ENCODE peak calls at places on chromosomes 5 and 9, in five cellular contexts. One of them, this sample, is unnamed.

GRCh38 chr5:172219296-172219695 is 25.3 kb downstream of the EFCAB9 start:
- DNase-seq in Panc1: no peak
- DNase-seq in HCT116: no peak
- DNase-seq in uterus: no peak
- DNase-seq in kidney: no peak
- DNase-seq in this sample: no peak

GRCh38 chr5:14760548-14761002 is 96.1 kb downstream of the OTULIN start:
- DNase-seq in Panc1: no peak
- DNase-seq in uterus: no peak
- DNase-seq in HCT116: no peak
- DNase-seq in kidney: no peak
- DNase-seq in this sample: no peak

GRCh38 chr9:20276762-20277161 is 345.5 kb downstream of the MLLT3 start:
- DNase-seq in kidney: no peak
- DNase-seq in uterus: no peak
- DNase-seq in Panc1: no peak
- DNase-seq in HCT116: no peak
- DNase-seq in this sample: no peak

GRCh38 chr5:80688648-80689420 is 34.1 kb upstream of the DHFR start:
- DNase-seq in HCT116: no peak
- DNase-seq in kidney: no peak
- DNase-seq in uterus: no peak
- DNase-seq in Panc1: no peak
- DNase-seq in this sample: no peak

GRCh38 chr5:172855597-172856292 is 21.7 kb downstream of the ERGIC1 start:
- DNase-seq in kidney: no peak
- DNase-seq in uterus: peak
- DNase-seq in HCT116: no peak
- DNase-seq in Panc1: no peak
- DNase-seq in this sample: no peak

GRCh38 chr9:114080773-114081440 is 2.8 kb upstream of the AMBP start:
- DNase-seq in uterus: peak
- DNase-seq in Panc1: no peak
- DNase-seq in kidney: peak
- DNase-seq in HCT116: no peak
- DNase-seq in this sample: no peak

GRCh38 chr5:176822426-176823075 is 12.2 kb downstream of the UNC5A start:
- DNase-seq in kidney: no peak
- DNase-seq in Panc1: no peak
- DNase-seq in uterus: no peak
- DNase-seq in HCT116: peak
- DNase-seq in this sample: no peak

GRCh38 chr5:1966461-1966860 is 83.7 kb upstream of the IRX4 start:
- DNase-seq in HCT116: no peak
- DNase-seq in Panc1: no peak
- DNase-seq in uterus: no peak
- DNase-seq in kidney: no peak
- DNase-seq in this sample: no peak

GRCh38 chr9:76704601-76705204 is 59.5 kb upstream of the PCA3 start:
- DNase-seq in HCT116: peak
- DNase-seq in Panc1: peak
- DNase-seq in uterus: no peak
- DNase-seq in kidney: no peak
- DNase-seq in this sample: peak

GRCh38 chr5:169876376-169876775 is 103.9 kb downstream of the INSYN2B start:
- DNase-seq in uterus: no peak
- DNase-seq in Panc1: no peak
- DNase-seq in kidney: no peak
- DNase-seq in HCT116: no peak
- DNase-seq in this sample: no peak

GRCh38 chr5:56305001-56305400 is 71.9 kb upstream of the ANKRD55 start:
- DNase-seq in HCT116: no peak
- DNase-seq in Panc1: no peak
- DNase-seq in uterus: no peak
- DNase-seq in kidney: no peak
- DNase-seq in this sample: no peak

GRCh38 chr5:57834829-57835554 is 352.4 kb upstream of the ACTBL2 start:
- DNase-seq in Panc1: no peak
- DNase-seq in HCT116: no peak
- DNase-seq in uterus: no peak
- DNase-seq in kidney: no peak
- DNase-seq in this sample: no peak

GRCh38 chr5:57802131-57802530 is 319.5 kb upstream of the ACTBL2 start:
- DNase-seq in uterus: no peak
- DNase-seq in kidney: no peak
- DNase-seq in Panc1: no peak
- DNase-seq in HCT116: no peak
- DNase-seq in this sample: no peak

GRCh38 chr9:96688215-96688614 is 33.1 kb upstream of the PRXL2C start:
- DNase-seq in HCT116: no peak
- DNase-seq in kidney: no peak
- DNase-seq in uterus: no peak
- DNase-seq in Panc1: no peak
- DNase-seq in this sample: no peak

GRCh38 chr5:170522211-170523128 is 18.6 kb downstream of the KCNIP1 start:
- DNase-seq in HCT116: no peak
- DNase-seq in Panc1: no peak
- DNase-seq in uterus: no peak
- DNase-seq in kidney: no peak
- DNase-seq in this sample: no peak

GRCh38 chr5:168314735-168315411 is 23.4 kb downstream of the WWC1 start:
- DNase-seq in uterus: no peak
- DNase-seq in HCT116: peak
- DNase-seq in kidney: peak
- DNase-seq in Panc1: peak
- DNase-seq in this sample: no peak

GRCh38 chr5:56984445-56984844 is 32.5 kb upstream of the MIER3 start:
- DNase-seq in uterus: no peak
- DNase-seq in kidney: no peak
- DNase-seq in Panc1: no peak
- DNase-seq in HCT116: no peak
- DNase-seq in this sample: no peak

GRCh38 chr5:165119175-165119574 is 1613.8 kb downstream of the MAT2B start:
- DNase-seq in kidney: no peak
- DNase-seq in uterus: no peak
- DNase-seq in Panc1: no peak
- DNase-seq in HCT116: no peak
- DNase-seq in this sample: no peak

GRCh38 chr9:83342731-83343130 is 195.5 kb downstream of the FRMD3 start:
- DNase-seq in kidney: no peak
- DNase-seq in HCT116: no peak
- DNase-seq in uterus: no peak
- DNase-seq in Panc1: no peak
- DNase-seq in this sample: no peak

GRCh38 chr9:14313378-14313940 is 482 bp downstream of the NFIB start:
- DNase-seq in Panc1: no peak
- DNase-seq in HCT116: no peak
- DNase-seq in uterus: no peak
- DNase-seq in kidney: peak
- DNase-seq in this sample: no peak

GRCh38 chr5:43416233-43416987 is 4.2 kb upstream of the CCL28 start:
- DNase-seq in Panc1: no peak
- DNase-seq in HCT116: no peak
- DNase-seq in kidney: no peak
- DNase-seq in uterus: no peak
- DNase-seq in this sample: no peak

GRCh38 chr5:151692312-151692711 is 5.6 kb upstream of the SPARC start:
- DNase-seq in uterus: no peak
- DNase-seq in Panc1: no peak
- DNase-seq in kidney: no peak
- DNase-seq in HCT116: no peak
- DNase-seq in this sample: no peak

GRCh38 chr5:59158165-59158564 is 575.3 kb downstream of the RAB3C start:
- DNase-seq in HCT116: no peak
- DNase-seq in kidney: no peak
- DNase-seq in Panc1: no peak
- DNase-seq in uterus: no peak
- DNase-seq in this sample: no peak

GRCh38 chr9:107332883-107333282 is 49.8 kb downstream of the RAD23B start:
- DNase-seq in uterus: no peak
- DNase-seq in HCT116: no peak
- DNase-seq in Panc1: no peak
- DNase-seq in kidney: no peak
- DNase-seq in this sample: no peak
- TF ChIP-seq CTCF in uterus: no peak
- TF ChIP-seq CTCF in HCT116: no peak
- TF ChIP-seq CTCF in Panc1: no peak
- TF ChIP-seq CTCF in kidney: no peak
- TF ChIP-seq CTCF in this sample: no peak

GRCh38 chr5:90135979-90136378 is 273.6 kb downstream of the CETN3 start:
- DNase-seq in Panc1: no peak
- DNase-seq in kidney: peak
- DNase-seq in uterus: no peak
- DNase-seq in HCT116: no peak
- DNase-seq in this sample: peak
- H3K4me3 ChIP-seq in Panc1: no peak
- H3K4me3 ChIP-seq in kidney: no peak
- H3K4me3 ChIP-seq in uterus: no peak
- H3K4me3 ChIP-seq in HCT116: no peak
- H3K4me3 ChIP-seq in this sample: no peak

DNA sequence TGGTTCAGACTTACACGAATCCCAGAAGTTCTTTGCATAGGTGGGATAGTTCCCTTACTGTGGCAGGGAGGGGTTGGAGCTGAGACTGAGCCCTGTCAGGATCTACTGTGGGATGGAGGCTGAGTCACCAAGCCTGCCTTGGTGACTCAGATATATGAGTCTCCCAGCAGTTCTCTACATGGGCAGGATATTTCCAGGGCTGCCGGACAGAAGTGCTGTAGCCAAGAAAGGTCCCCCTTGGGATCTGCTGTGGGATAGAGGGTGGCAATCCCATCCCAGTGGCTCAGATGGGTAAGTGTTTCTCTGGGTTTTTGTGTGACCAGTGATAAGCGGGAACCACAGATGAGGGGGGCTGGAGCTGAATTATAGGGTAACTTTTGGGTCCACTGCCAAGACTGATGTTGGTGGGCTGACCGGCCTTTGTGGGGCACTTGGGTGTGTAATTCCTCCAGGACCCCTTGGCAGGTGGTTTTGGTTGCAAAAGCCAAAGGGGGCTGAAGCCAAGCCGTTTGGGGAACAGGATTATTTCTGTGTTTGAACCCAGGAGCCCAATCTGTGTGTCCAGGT is 18.7 kb downstream of the XRCC4 start:
- DNase-seq in HCT116: peak
- DNase-seq in uterus: no peak
- DNase-seq in kidney: no peak
- DNase-seq in Panc1: peak
- DNase-seq in this sample: no peak
- TF ChIP-seq CTCF in HCT116: no peak
- TF ChIP-seq CTCF in uterus: no peak
- TF ChIP-seq CTCF in kidney: no peak
- TF ChIP-seq CTCF in Panc1: no peak
- TF ChIP-seq CTCF in this sample: no peak

GRCh38 chr9:136764301-136764891 is at the start of gene LCN15:
- DNase-seq in HCT116: no peak
- DNase-seq in kidney: peak
- DNase-seq in uterus: no peak
- DNase-seq in Panc1: no peak
- DNase-seq in this sample: no peak
- H3K4me3 ChIP-seq in HCT116: no peak
- H3K4me3 ChIP-seq in kidney: no peak
- H3K4me3 ChIP-seq in uterus: no peak
- H3K4me3 ChIP-seq in Panc1: no peak
- H3K4me3 ChIP-seq in this sample: no peak

DNA sequence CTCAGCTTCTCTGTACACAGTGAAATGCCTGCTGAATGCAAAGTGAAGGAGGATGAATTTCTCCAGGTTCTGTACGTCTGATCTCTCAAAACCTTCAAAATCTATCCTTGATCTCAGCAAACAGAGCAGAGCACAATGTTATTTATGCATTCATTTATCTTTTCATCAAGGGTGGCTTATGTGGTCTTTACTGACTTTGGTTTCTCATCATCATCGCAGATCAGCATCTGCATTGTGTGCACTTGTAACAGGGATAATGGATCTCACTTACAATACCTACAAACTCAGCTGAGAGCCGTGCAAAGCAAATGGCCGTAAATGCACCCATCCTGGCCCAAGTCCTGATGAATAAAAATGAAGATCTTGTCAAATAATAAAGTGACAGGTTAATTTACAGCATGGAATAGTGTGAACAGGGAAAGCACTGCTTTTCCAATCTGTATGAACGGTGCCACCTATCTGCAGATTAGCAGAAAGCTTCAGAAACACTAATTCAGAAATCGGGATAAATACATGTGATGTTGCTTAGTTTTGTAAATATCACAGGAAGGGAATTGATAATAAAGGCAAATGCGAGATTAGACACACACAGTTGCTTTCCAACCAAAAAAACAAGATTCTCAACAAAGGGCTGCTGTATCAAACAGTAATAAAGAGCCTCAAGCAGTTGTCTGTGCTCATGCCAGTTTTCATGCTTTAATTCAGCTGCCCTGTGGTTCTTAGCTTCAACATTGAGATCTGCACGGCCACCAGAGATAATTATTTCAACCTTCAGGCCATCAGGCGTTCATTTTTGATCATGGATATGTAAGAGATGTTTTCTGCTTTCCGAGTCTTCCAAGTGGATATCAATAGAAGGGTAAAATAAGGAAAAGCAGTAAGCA is 153.3 kb upstream of the POU5F2 start:
- DNase-seq in HCT116: peak
- DNase-seq in uterus: no peak
- DNase-seq in kidney: no peak
- DNase-seq in Panc1: no peak
- DNase-seq in this sample: no peak
- TF ChIP-seq CTCF in HCT116: peak
- TF ChIP-seq CTCF in uterus: no peak
- TF ChIP-seq CTCF in kidney: no peak
- TF ChIP-seq CTCF in Panc1: peak
- TF ChIP-seq CTCF in this sample: no peak